ENCODE peak calls at places on chromosomes 7 and 10, in five cellular contexts. One of them, this sample, is unnamed.

GRCh38 chr10:97632949-97633884 is at the start of gene MORN4:
- DNase-seq in EL: peak
- DNase-seq in epithelial cell of proximal tubule: no peak
- DNase-seq in breast epithelium: peak
- DNase-seq in stimulated activated CD4-positive, alpha-beta T cell treated with anti-CD3 and anti-CD28 coated beads, Interleukin-1b, Interleukin-23, amount 100 ng/mL, for 1 hour: peak
- DNase-seq in this sample: peak

GRCh38 chr10:78726171-78726570 is 342.6 kb upstream of the ZMIZ1 start:
- DNase-seq in stimulated activated CD4-positive, alpha-beta T cell treated with anti-CD3 and anti-CD28 coated beads, Interleukin-1b, Interleukin-23, amount 100 ng/mL, for 1 hour: no peak
- DNase-seq in epithelial cell of proximal tubule: no peak
- DNase-seq in breast epithelium: no peak
- DNase-seq in EL: no peak
- DNase-seq in this sample: no peak

GRCh38 chr7:148914208-148914777 is 30.2 kb upstream of the EZH2 start:
- DNase-seq in breast epithelium: no peak
- DNase-seq in epithelial cell of proximal tubule: peak
- DNase-seq in EL: peak
- DNase-seq in stimulated activated CD4-positive, alpha-beta T cell treated with anti-CD3 and anti-CD28 coated beads, Interleukin-1b, Interleukin-23, amount 100 ng/mL, for 1 hour: no peak
- DNase-seq in this sample: no peak

GRCh38 chr7:107405559-107405958 is 64.3 kb upstream of the GPR22 start:
- DNase-seq in EL: no peak
- DNase-seq in breast epithelium: no peak
- DNase-seq in epithelial cell of proximal tubule: no peak
- DNase-seq in stimulated activated CD4-positive, alpha-beta T cell treated with anti-CD3 and anti-CD28 coated beads, Interleukin-1b, Interleukin-23, amount 100 ng/mL, for 1 hour: no peak
- DNase-seq in this sample: no peak

GRCh38 chr7:44733708-44734481 is 14.8 kb upstream of the ZMIZ2 start:
- DNase-seq in stimulated activated CD4-positive, alpha-beta T cell treated with anti-CD3 and anti-CD28 coated beads, Interleukin-1b, Interleukin-23, amount 100 ng/mL, for 1 hour: no peak
- DNase-seq in breast epithelium: no peak
- DNase-seq in epithelial cell of proximal tubule: no peak
- DNase-seq in EL: peak
- DNase-seq in this sample: no peak

GRCh38 chr7:1920266-1920681 is 250.2 kb downstream of the ELFN1 start:
- DNase-seq in stimulated activated CD4-positive, alpha-beta T cell treated with anti-CD3 and anti-CD28 coated beads, Interleukin-1b, Interleukin-23, amount 100 ng/mL, for 1 hour: no peak
- DNase-seq in EL: no peak
- DNase-seq in breast epithelium: no peak
- DNase-seq in epithelial cell of proximal tubule: no peak
- DNase-seq in this sample: no peak

GRCh38 chr7:22275574-22276150 is 81.3 kb downstream of the RAPGEF5 start:
- DNase-seq in EL: no peak
- DNase-seq in epithelial cell of proximal tubule: no peak
- DNase-seq in stimulated activated CD4-positive, alpha-beta T cell treated with anti-CD3 and anti-CD28 coated beads, Interleukin-1b, Interleukin-23, amount 100 ng/mL, for 1 hour: no peak
- DNase-seq in breast epithelium: no peak
- DNase-seq in this sample: no peak

GRCh38 chr7:151776876-151777510 is 99.9 kb downstream of the PRKAG2 start:
- DNase-seq in stimulated activated CD4-positive, alpha-beta T cell treated with anti-CD3 and anti-CD28 coated beads, Interleukin-1b, Interleukin-23, amount 100 ng/mL, for 1 hour: no peak
- DNase-seq in epithelial cell of proximal tubule: no peak
- DNase-seq in EL: no peak
- DNase-seq in breast epithelium: no peak
- DNase-seq in this sample: no peak

GRCh38 chr7:41418337-41418736 is 284.6 kb downstream of the INHBA start:
- DNase-seq in epithelial cell of proximal tubule: no peak
- DNase-seq in breast epithelium: no peak
- DNase-seq in EL: no peak
- DNase-seq in stimulated activated CD4-positive, alpha-beta T cell treated with anti-CD3 and anti-CD28 coated beads, Interleukin-1b, Interleukin-23, amount 100 ng/mL, for 1 hour: no peak
- DNase-seq in this sample: no peak

GRCh38 chr7:105304040-105304895 is 84.5 kb downstream of the SRPK2 start:
- DNase-seq in EL: peak
- DNase-seq in epithelial cell of proximal tubule: peak
- DNase-seq in breast epithelium: no peak
- DNase-seq in stimulated activated CD4-positive, alpha-beta T cell treated with anti-CD3 and anti-CD28 coated beads, Interleukin-1b, Interleukin-23, amount 100 ng/mL, for 1 hour: no peak
- DNase-seq in this sample: no peak

GRCh38 chr10:14545827-14546226 is 215.1 kb upstream of the FRMD4A start:
- DNase-seq in EL: peak
- DNase-seq in epithelial cell of proximal tubule: no peak
- DNase-seq in breast epithelium: no peak
- DNase-seq in stimulated activated CD4-positive, alpha-beta T cell treated with anti-CD3 and anti-CD28 coated beads, Interleukin-1b, Interleukin-23, amount 100 ng/mL, for 1 hour: no peak
- DNase-seq in this sample: no peak

GRCh38 chr10:26437637-26438461 is at the start of gene APBB1IP:
- DNase-seq in epithelial cell of proximal tubule: no peak
- DNase-seq in EL: peak
- DNase-seq in stimulated activated CD4-positive, alpha-beta T cell treated with anti-CD3 and anti-CD28 coated beads, Interleukin-1b, Interleukin-23, amount 100 ng/mL, for 1 hour: peak
- DNase-seq in breast epithelium: no peak
- DNase-seq in this sample: no peak

GRCh38 chr10:131865223-131865917 is 35.4 kb upstream of the PPP2R2D start:
- DNase-seq in epithelial cell of proximal tubule: no peak
- DNase-seq in stimulated activated CD4-positive, alpha-beta T cell treated with anti-CD3 and anti-CD28 coated beads, Interleukin-1b, Interleukin-23, amount 100 ng/mL, for 1 hour: no peak
- DNase-seq in EL: no peak
- DNase-seq in breast epithelium: no peak
- DNase-seq in this sample: no peak

GRCh38 chr7:157690058-157690832 is 353.4 kb downstream of the DNAJB6 start:
- DNase-seq in EL: peak
- DNase-seq in epithelial cell of proximal tubule: no peak
- DNase-seq in breast epithelium: no peak
- DNase-seq in stimulated activated CD4-positive, alpha-beta T cell treated with anti-CD3 and anti-CD28 coated beads, Interleukin-1b, Interleukin-23, amount 100 ng/mL, for 1 hour: no peak
- DNase-seq in this sample: no peak

GRCh38 chr10:637771-638195 is 51.7 kb downstream of the DIP2C start:
- DNase-seq in epithelial cell of proximal tubule: no peak
- DNase-seq in EL: no peak
- DNase-seq in stimulated activated CD4-positive, alpha-beta T cell treated with anti-CD3 and anti-CD28 coated beads, Interleukin-1b, Interleukin-23, amount 100 ng/mL, for 1 hour: no peak
- DNase-seq in breast epithelium: no peak
- DNase-seq in this sample: no peak

GRCh38 chr10:103835121-103836045 is 20.0 kb downstream of the SH3PXD2A start:
- DNase-seq in epithelial cell of proximal tubule: no peak
- DNase-seq in breast epithelium: no peak
- DNase-seq in stimulated activated CD4-positive, alpha-beta T cell treated with anti-CD3 and anti-CD28 coated beads, Interleukin-1b, Interleukin-23, amount 100 ng/mL, for 1 hour: no peak
- DNase-seq in EL: no peak
- DNase-seq in this sample: no peak

GRCh38 chr10:1162481-1163203 is 106.5 kb downstream of the WDR37 start:
- DNase-seq in stimulated activated CD4-positive, alpha-beta T cell treated with anti-CD3 and anti-CD28 coated beads, Interleukin-1b, Interleukin-23, amount 100 ng/mL, for 1 hour: no peak
- DNase-seq in epithelial cell of proximal tubule: no peak
- DNase-seq in breast epithelium: no peak
- DNase-seq in EL: no peak
- DNase-seq in this sample: no peak

GRCh38 chr10:110793887-110794286 is 77.8 kb upstream of the PDCD4 start:
- DNase-seq in EL: no peak
- DNase-seq in breast epithelium: no peak
- DNase-seq in epithelial cell of proximal tubule: no peak
- DNase-seq in stimulated activated CD4-positive, alpha-beta T cell treated with anti-CD3 and anti-CD28 coated beads, Interleukin-1b, Interleukin-23, amount 100 ng/mL, for 1 hour: no peak
- DNase-seq in this sample: no peak

GRCh38 chr7:84073476-84073875 is 121.1 kb downstream of the SEMA3A start:
- DNase-seq in EL: no peak
- DNase-seq in breast epithelium: no peak
- DNase-seq in stimulated activated CD4-positive, alpha-beta T cell treated with anti-CD3 and anti-CD28 coated beads, Interleukin-1b, Interleukin-23, amount 100 ng/mL, for 1 hour: no peak
- DNase-seq in epithelial cell of proximal tubule: no peak
- DNase-seq in this sample: no peak

GRCh38 chr10:61172182-61172926 is 228.4 kb upstream of the RHOBTB1 start:
- DNase-seq in epithelial cell of proximal tubule: no peak
- DNase-seq in stimulated activated CD4-positive, alpha-beta T cell treated with anti-CD3 and anti-CD28 coated beads, Interleukin-1b, Interleukin-23, amount 100 ng/mL, for 1 hour: no peak
- DNase-seq in EL: no peak
- DNase-seq in breast epithelium: no peak
- DNase-seq in this sample: no peak

GRCh38 chr10:9126728-9127127 is 1072.2 kb downstream of the GATA3 start:
- DNase-seq in EL: no peak
- DNase-seq in breast epithelium: no peak
- DNase-seq in epithelial cell of proximal tubule: no peak
- DNase-seq in stimulated activated CD4-positive, alpha-beta T cell treated with anti-CD3 and anti-CD28 coated beads, Interleukin-1b, Interleukin-23, amount 100 ng/mL, for 1 hour: no peak
- DNase-seq in this sample: no peak

GRCh38 chr10:122852261-122852660 is 6.6 kb upstream of the CUZD1 start:
- DNase-seq in epithelial cell of proximal tubule: no peak
- DNase-seq in breast epithelium: no peak
- DNase-seq in EL: peak
- DNase-seq in stimulated activated CD4-positive, alpha-beta T cell treated with anti-CD3 and anti-CD28 coated beads, Interleukin-1b, Interleukin-23, amount 100 ng/mL, for 1 hour: no peak
- DNase-seq in this sample: no peak

GRCh38 chr10:28873540-28873939 is 196.2 kb downstream of the BAMBI start:
- DNase-seq in epithelial cell of proximal tubule: no peak
- DNase-seq in EL: no peak
- DNase-seq in breast epithelium: no peak
- DNase-seq in stimulated activated CD4-positive, alpha-beta T cell treated with anti-CD3 and anti-CD28 coated beads, Interleukin-1b, Interleukin-23, amount 100 ng/mL, for 1 hour: no peak
- DNase-seq in this sample: no peak

GRCh38 chr10:61642073-61642637 is 20.6 kb upstream of the CABCOCO1 start:
- DNase-seq in EL: no peak
- DNase-seq in epithelial cell of proximal tubule: no peak
- DNase-seq in stimulated activated CD4-positive, alpha-beta T cell treated with anti-CD3 and anti-CD28 coated beads, Interleukin-1b, Interleukin-23, amount 100 ng/mL, for 1 hour: no peak
- DNase-seq in breast epithelium: no peak
- DNase-seq in this sample: no peak

GRCh38 chr10:79019441-79019840 is 49.3 kb upstream of the ZMIZ1 start:
- DNase-seq in EL: no peak
- DNase-seq in breast epithelium: no peak
- DNase-seq in stimulated activated CD4-positive, alpha-beta T cell treated with anti-CD3 and anti-CD28 coated beads, Interleukin-1b, Interleukin-23, amount 100 ng/mL, for 1 hour: no peak
- DNase-seq in epithelial cell of proximal tubule: no peak
- DNase-seq in this sample: no peak

GRCh38 chr10:113907166-113907565 is 52.7 kb downstream of the NHLRC2 start:
- DNase-seq in stimulated activated CD4-positive, alpha-beta T cell treated with anti-CD3 and anti-CD28 coated beads, Interleukin-1b, Interleukin-23, amount 100 ng/mL, for 1 hour: no peak
- DNase-seq in epithelial cell of proximal tubule: no peak
- DNase-seq in EL: peak
- DNase-seq in breast epithelium: no peak
- DNase-seq in this sample: no peak

GRCh38 chr7:15851201-15851600 is 164.7 kb upstream of the MEOX2 start:
- DNase-seq in epithelial cell of proximal tubule: no peak
- DNase-seq in EL: no peak
- DNase-seq in breast epithelium: no peak
- DNase-seq in stimulated activated CD4-positive, alpha-beta T cell treated with anti-CD3 and anti-CD28 coated beads, Interleukin-1b, Interleukin-23, amount 100 ng/mL, for 1 hour: no peak
- DNase-seq in this sample: no peak

GRCh38 chr7:157972914-157973313 is 614.7 kb downstream of the PTPRN2 start:
- DNase-seq in stimulated activated CD4-positive, alpha-beta T cell treated with anti-CD3 and anti-CD28 coated beads, Interleukin-1b, Interleukin-23, amount 100 ng/mL, for 1 hour: no peak
- DNase-seq in epithelial cell of proximal tubule: no peak
- DNase-seq in breast epithelium: no peak
- DNase-seq in EL: no peak
- DNase-seq in this sample: no peak

GRCh38 chr7:31663072-31663471 is 23.9 kb upstream of the PPP1R17 start:
- DNase-seq in breast epithelium: no peak
- DNase-seq in stimulated activated CD4-positive, alpha-beta T cell treated with anti-CD3 and anti-CD28 coated beads, Interleukin-1b, Interleukin-23, amount 100 ng/mL, for 1 hour: no peak
- DNase-seq in epithelial cell of proximal tubule: no peak
- DNase-seq in EL: no peak
- DNase-seq in this sample: no peak

GRCh38 chr10:43417950-43418768 is 9.2 kb upstream of the HNRNPF start:
- DNase-seq in stimulated activated CD4-positive, alpha-beta T cell treated with anti-CD3 and anti-CD28 coated beads, Interleukin-1b, Interleukin-23, amount 100 ng/mL, for 1 hour: no peak
- DNase-seq in epithelial cell of proximal tubule: no peak
- DNase-seq in EL: no peak
- DNase-seq in breast epithelium: no peak
- DNase-seq in this sample: no peak

GRCh38 chr10:12350167-12350872 is 973 bp downstream of the CAMK1D start:
- DNase-seq in breast epithelium: no peak
- DNase-seq in stimulated activated CD4-positive, alpha-beta T cell treated with anti-CD3 and anti-CD28 coated beads, Interleukin-1b, Interleukin-23, amount 100 ng/mL, for 1 hour: peak
- DNase-seq in EL: peak
- DNase-seq in epithelial cell of proximal tubule: no peak
- DNase-seq in this sample: no peak

GRCh38 chr7:24381919-24382505 is 98.0 kb downstream of the NPY start:
- DNase-seq in stimulated activated CD4-positive, alpha-beta T cell treated with anti-CD3 and anti-CD28 coated beads, Interleukin-1b, Interleukin-23, amount 100 ng/mL, for 1 hour: no peak
- DNase-seq in EL: peak
- DNase-seq in epithelial cell of proximal tubule: no peak
- DNase-seq in breast epithelium: no peak
- DNase-seq in this sample: no peak

GRCh38 chr10:101653536-101653935 is 41.4 kb downstream of the FBXW4 start:
- DNase-seq in breast epithelium: no peak
- DNase-seq in epithelial cell of proximal tubule: no peak
- DNase-seq in EL: no peak
- DNase-seq in stimulated activated CD4-positive, alpha-beta T cell treated with anti-CD3 and anti-CD28 coated beads, Interleukin-1b, Interleukin-23, amount 100 ng/mL, for 1 hour: no peak
- DNase-seq in this sample: no peak

GRCh38 chr7:118183254-118183585 is 744 bp upstream of the LSM8 start:
- DNase-seq in epithelial cell of proximal tubule: no peak
- DNase-seq in stimulated activated CD4-positive, alpha-beta T cell treated with anti-CD3 and anti-CD28 coated beads, Interleukin-1b, Interleukin-23, amount 100 ng/mL, for 1 hour: no peak
- DNase-seq in EL: no peak
- DNase-seq in breast epithelium: no peak
- DNase-seq in this sample: no peak

This sample was measured in cerebellar nuclear complex.